ENCODE peak calls at places on chromosomes 13 and 19, in eight cellular contexts. K is activated CD4-positive, alpha-beta T cell treated with anti-CD3 and anti-CD28 coated beads for 24 hours; M is stimulated activated CD4-positive, alpha-beta T cell treated with anti-CD3 and anti-CD28 coated beads, Interleukin-2, amount 100 ng/mL, for 24 hours; S is effector memory CD4-positive, alpha-beta T cell; C is NCI-H2171; J is skeletal muscle cell; T is activated T-cell treated with anti-CD3 and anti-CD28 coated beads, Interleukin-2, amount 50 U/mL, for 24 hours; W is left ventricle myocardium inferior. B is an unnamed sample.

GRCh38 chr19:39160889-39161672 is 35.5 kb downstream of the PAK4 start:
- DNase-seq in K (no peak), T (no peak), J (peak; percentile 21), S (no peak), M (no peak), W (no peak), C (no peak), B (no peak)

GRCh38 chr13:53758946-53759345 is 730.3 kb downstream of the OLFM4 start:
- DNase-seq in C (peak; percentile 18), J (no peak), W (no peak), K (no peak), S (no peak), T (no peak), M (no peak), B (no peak)

GRCh38 chr13:72384879-72385278 is 342.6 kb downstream of the MZT1 start:
- DNase-seq in S (no peak), M (no peak), K (no peak), W (no peak), T (no peak), C (no peak), J (peak; percentile 14), B (no peak)

GRCh38 chr19:6791237-6791636 is 18.7 kb downstream of the VAV1 start:
- DNase-seq in T (no peak), S (no peak), C (no peak), K (no peak), J (no peak), W (no peak), M (no peak), B (no peak)

GRCh38 chr13:94660695-94661324 is 51.5 kb downstream of the SOX21 start:
- DNase-seq in K (no peak), M (no peak), T (no peak), J (no peak), S (no peak), C (no peak), W (no peak), B (no peak)

GRCh38 chr19:5956728-5957127 is 21.2 kb downstream of the RANBP3 start:
- DNase-seq in M (no peak), W (no peak), J (no peak), S (no peak), T (no peak), C (no peak), K (no peak), B (no peak)

GRCh38 chr19:36051236-36051635 is 2.8 kb downstream of the THAP8 start:
- DNase-seq in S (no peak), J (no peak), C (no peak), T (no peak), K (no peak), M (no peak), W (no peak), B (no peak)

GRCh38 chr13:47661076-47661475 is 340.0 kb downstream of the SUCLA2 start:
- DNase-seq in W (no peak), C (no peak), M (no peak), K (no peak), S (no peak), T (no peak), J (peak; percentile 89), B (no peak)

GRCh38 chr19:32287811-32288227 is 57.6 kb upstream of the ZNF507 start:
- DNase-seq in S (no peak), C (no peak), K (peak; percentile 9), J (peak; percentile 19), M (peak; percentile 37), W (peak; percentile 72), T (no peak), B (no peak)

GRCh38 chr13:59562924-59563323 is 600.8 kb downstream of the DIAPH3 start:
- DNase-seq in M (no peak), K (no peak), J (no peak), C (no peak), S (no peak), T (no peak), W (no peak), B (no peak)

GRCh38 chr13:91406619-91407018 is 8.2 kb downstream of the GPC5 start:
- DNase-seq in K (no peak), S (no peak), W (no peak), T (no peak), C (peak; percentile 41), J (no peak), M (no peak), B (no peak)

GRCh38 chr19:34317311-34317927 is 47.6 kb upstream of the GPI start:
- DNase-seq in S (peak; percentile 29), W (no peak), J (no peak), K (no peak), M (no peak), C (no peak), T (no peak), B (no peak)

B was measured in T-helper 1 cell.